ENCODE peak calls at places on chromosomes 3 and 15, in six cellular contexts. G, H, V, W, O and K are unnamed samples.
A peak's percentile ranks its signal among the peaks of the same experiment; 100 is the strongest.

GRCh38 chr15:47742742-47743141 is 25.4 kb downstream of the SEMA6D start:
- DNase-seq in G (no peak), W (no peak), V (no peak), H (no peak), O (no peak), K (no peak)

GRCh38 chr3:195916291-195916690 is 7.9 kb upstream of the TNK2 start:
- DNase-seq in H (no peak), V (no peak), G (no peak), W (no peak), O (no peak), K (no peak)

GRCh38 chr3:4350789-4351163 is 47.6 kb downstream of the SETMAR start:
- DNase-seq in O (peak; percentile 69), V (no peak), W (no peak), H (peak; percentile 22), G (peak; percentile 36), K (peak; percentile 29)

GRCh38 chr3:71117572-71118247 is 465.8 kb downstream of the FOXP1 start:
- DNase-seq in G (no peak), V (no peak), O (peak; percentile 69), H (peak; percentile 22), W (no peak), K (no peak)

GRCh38 chr3:59606638-59607262 is 556.9 kb upstream of the CFAP20DC start:
- DNase-seq in V (no peak), H (no peak), O (no peak), W (no peak), G (no peak), K (no peak)

GRCh38 chr15:78207110-78207458 is 27.3 kb downstream of the ACSBG1 start:
- DNase-seq in W (no peak), G (no peak), V (peak; percentile 62), H (no peak), O (no peak), K (no peak)

GRCh38 chr15:48748535-48748934 is 62.3 kb downstream of the CEP152 start:
- DNase-seq in H (no peak), G (no peak), V (no peak), O (peak; percentile 64), W (no peak), K (no peak)

GRCh38 chr3:172221550-172221949 is 182.2 kb downstream of the FNDC3B start:
- DNase-seq in W (no peak), V (no peak), O (peak; percentile 88), G (no peak), H (no peak), K (peak; percentile 72)

GRCh38 chr3:195214381-195214780 is 56.6 kb downstream of the XXYLT1 start:
- DNase-seq in H (no peak), G (no peak), W (no peak), O (no peak), V (no peak), K (no peak)